ENCODE peak calls at places on chromosome 13, in seven cellular contexts. J is pancreas; M is tibial artery; B is lower leg skin; F is thoracic aorta; A is CD8-positive, alpha-beta T cell; Z is bronchial epithelial cell. Q is an unnamed sample.

GRCh38 chr13:30880756-30881155 is 25.3 kb upstream of the MEDAG start:
- DNase-seq in Z (peak), J (no peak), M (peak), F (no peak), A (no peak), B (peak), Q (peak)

GRCh38 chr13:95155093-95155492 is 146.2 kb downstream of the ABCC4 start:
- DNase-seq in Z (no peak), M (no peak), A (no peak), B (no peak), F (no peak), J (no peak), Q (no peak)

GRCh38 chr13:61286148-61286745 is 129.4 kb downstream of the PCDH20 start:
- DNase-seq in F (no peak), M (no peak), B (no peak), J (no peak), Z (peak), A (no peak), Q (no peak)

GRCh38 chr13:33249894-33250293 is 35.7 kb downstream of the STARD13 start:
- DNase-seq in Z (no peak), B (no peak), J (no peak), A (no peak), F (no peak), M (no peak), Q (no peak)

GRCh38 chr13:89940383-89940782 is 1407.1 kb upstream of the MIR17HG start:
- DNase-seq in Z (no peak), J (no peak), A (no peak), B (no peak), F (no peak), M (no peak), Q (no peak)

GRCh38 chr13:77980592-77980991 is 62.0 kb upstream of the EDNRB start:
- DNase-seq in A (no peak), F (no peak), J (no peak), M (no peak), B (peak), Z (no peak), Q (no peak)

GRCh38 chr13:28140433-28141125 is 2.2 kb downstream of the PAN3 start:
- DNase-seq in A (no peak), Z (peak), B (no peak), M (no peak), J (no peak), F (no peak), Q (no peak)

GRCh38 chr13:28320884-28321574 is 173.9 kb downstream of the FLT1 start:
- DNase-seq in Z (no peak), J (no peak), B (no peak), M (no peak), A (no peak), F (no peak), Q (no peak)

GRCh38 chr13:20285530-20285929 is 53.4 kb upstream of the GJB6 start:
- DNase-seq in F (no peak), M (no peak), Z (no peak), A (no peak), J (no peak), B (no peak), Q (no peak)

GRCh38 chr13:84352946-84353345 is 470.7 kb upstream of the SLITRK1 start:
- DNase-seq in J (no peak), B (no peak), F (no peak), Z (no peak), M (no peak), A (no peak), Q (no peak)

GRCh38 chr13:99617474-99618255 is 116.4 kb downstream of the TM9SF2 start:
- DNase-seq in F (no peak), M (peak), J (no peak), B (no peak), Z (no peak), A (peak), Q (no peak)

GRCh38 chr13:33487575-33488243 is 202.2 kb upstream of the STARD13 start:
- DNase-seq in F (no peak), J (no peak), M (no peak), Z (peak), A (no peak), B (no peak), Q (no peak)

GRCh38 chr13:80454245-80454644 is 113.3 kb upstream of the SPRY2 start:
- DNase-seq in F (no peak), B (no peak), J (no peak), Z (peak), A (no peak), M (no peak), Q (no peak)

GRCh38 chr13:43057653-43058317 is 34.4 kb downstream of the DNAJC15 start:
- DNase-seq in M (no peak), J (no peak), Z (no peak), A (peak), B (no peak), F (no peak), Q (no peak)

GRCh38 chr13:112904436-112904960 is 64.5 kb upstream of the MCF2L start:
- DNase-seq in Z (no peak), A (no peak), B (no peak), J (no peak), M (no peak), F (no peak), Q (no peak)

GRCh38 chr13:74715718-74716117 is 581.5 kb upstream of the KLF12 start:
- DNase-seq in M (no peak), F (no peak), B (no peak), A (no peak), J (no peak), Z (no peak), Q (no peak)

GRCh38 chr13:51278426-51279130 is 56.4 kb downstream of the FAM124A start:
- DNase-seq in A (no peak), M (no peak), B (no peak), F (no peak), J (no peak), Z (no peak), Q (no peak)

GRCh38 chr13:69020120-69020519 is 1087.5 kb upstream of the ATXN8OS start:
- DNase-seq in M (no peak), B (no peak), Z (no peak), F (no peak), A (no peak), J (no peak), Q (no peak)

GRCh38 chr13:33402975-33403374 is 117.4 kb upstream of the STARD13 start:
- DNase-seq in B (no peak), Z (no peak), F (no peak), M (no peak), A (no peak), J (no peak), Q (no peak)

GRCh38 chr13:33721719-33722118 is 96.2 kb upstream of the RFC3 start:
- DNase-seq in A (no peak), J (no peak), B (no peak), F (no peak), M (no peak), Z (peak), Q (no peak)

GRCh38 chr13:32645854-32646253 is 59.6 kb downstream of the PDS5B start:
- DNase-seq in M (no peak), Z (no peak), J (no peak), B (no peak), F (no peak), A (no peak), Q (no peak)

GRCh38 chr13:97194473-97194872 is 27.7 kb upstream of the MBNL2 start:
- DNase-seq in F (no peak), M (no peak), J (no peak), A (no peak), Z (peak), B (no peak), Q (no peak)

GRCh38 chr13:31625115-31625514 is 114.2 kb upstream of the RXFP2 start:
- DNase-seq in B (no peak), M (no peak), J (no peak), Z (no peak), F (no peak), A (no peak), Q (no peak)

GRCh38 chr13:54607421-54607820 is 1578.8 kb downstream of the OLFM4 start:
- DNase-seq in Z (no peak), J (no peak), A (no peak), F (no peak), M (no peak), B (no peak), Q (no peak)

GRCh38 chr13:27667946-27668345 is 46.3 kb downstream of the POLR1D start:
- DNase-seq in J (no peak), F (no peak), M (no peak), B (no peak), A (no peak), Z (no peak), Q (no peak)

GRCh38 chr13:65499251-65499650 is 1730.9 kb downstream of the PCDH9 start:
- DNase-seq in J (no peak), F (no peak), M (no peak), A (no peak), B (no peak), Z (no peak), Q (no peak)

GRCh38 chr13:38042771-38043170 is 173.2 kb upstream of the TRPC4 start:
- DNase-seq in A (no peak), Z (no peak), B (no peak), M (no peak), F (no peak), J (no peak), Q (no peak)

GRCh38 chr13:110047511-110047910 is 259.4 kb downstream of the COL4A1 start:
- DNase-seq in A (no peak), Z (peak), M (peak), J (peak), B (no peak), F (peak), Q (no peak)

GRCh38 chr13:110045202-110045601 is 258.8 kb upstream of the IRS2 start:
- DNase-seq in J (no peak), F (no peak), A (no peak), B (no peak), M (no peak), Z (no peak), Q (no peak)

GRCh38 chr13:110042253-110042652 is 255.9 kb upstream of the IRS2 start:
- DNase-seq in M (no peak), A (no peak), B (no peak), Z (no peak), J (no peak), F (no peak), Q (no peak)

GRCh38 chr13:110045919-110046318 is 259.5 kb upstream of the IRS2 start:
- DNase-seq in M (no peak), Z (no peak), J (no peak), B (no peak), A (no peak), F (no peak), Q (no peak)

GRCh38 chr13:110044521-110045200 is 258.3 kb upstream of the IRS2 start:
- DNase-seq in J (no peak), A (no peak), Z (no peak), M (no peak), B (no peak), F (no peak), Q (no peak)
- TF ChIP-seq CTCF in J (no peak), A (no peak), Z (no peak), M (no peak), B (no peak), F (no peak), Q (no peak)

GRCh38 chr13:108728370-108728769 is 99.0 kb downstream of the MYO16 start:
- DNase-seq in M (no peak), A (no peak), Z (no peak), F (no peak), J (no peak), B (no peak), Q (no peak)
- TF ChIP-seq CTCF in M (no peak), A (no peak), Z (no peak), F (no peak), J (no peak), B (no peak), Q (peak)

GRCh38 chr13:49865174-49865573 is 71.0 kb downstream of the SPRYD7 start:
- DNase-seq in A (no peak), F (no peak), M (no peak), J (no peak), Z (no peak), B (no peak), Q (no peak)

GRCh38 chr13:49858183-49858856 is 65.8 kb upstream of the KPNA3 start:
- DNase-seq in M (no peak), J (no peak), B (no peak), Z (peak), A (no peak), F (no peak), Q (peak)

GRCh38 chr13:49855930-49856329 is 63.4 kb upstream of the KPNA3 start:
- DNase-seq in A (no peak), M (no peak), Z (no peak), B (no peak), F (no peak), J (no peak), Q (no peak)

GRCh38 chr13:49859568-49859967 is 67.1 kb upstream of the KPNA3 start:
- DNase-seq in A (no peak), B (no peak), Z (peak), M (no peak), F (no peak), J (no peak), Q (no peak)
- TF ChIP-seq CTCF in A (no peak), B (no peak), Z (no peak), M (no peak), F (no peak), J (no peak), Q (no peak)

GRCh38 chr13:111632906-111633305 is 312.5 kb downstream of the TEX29 start:
- DNase-seq in B (no peak), F (no peak), Z (no peak), M (no peak), J (no peak), A (no peak), Q (peak)

GRCh38 chr13:111629016-111629415 is 308.6 kb downstream of the TEX29 start:
- DNase-seq in F (no peak), M (no peak), A (no peak), J (no peak), Z (no peak), B (no peak), Q (peak)

GRCh38 chr13:111629457-111629856 is 309.0 kb downstream of the TEX29 start:
- DNase-seq in Z (no peak), B (no peak), J (no peak), M (no peak), A (no peak), F (no peak), Q (peak)

GRCh38 chr13:111629933-111630332 is 309.5 kb downstream of the TEX29 start:
- DNase-seq in M (no peak), A (no peak), B (no peak), J (no peak), F (no peak), Z (no peak), Q (peak)

GRCh38 chr13:111630411-111630810 is 310.0 kb downstream of the TEX29 start:
- DNase-seq in B (no peak), F (no peak), A (no peak), Z (no peak), M (no peak), J (no peak), Q (peak)
- TF ChIP-seq CTCF in B (no peak), F (no peak), A (no peak), Z (no peak), M (no peak), J (no peak), Q (no peak)

GRCh38 chr13:21556051-21556450 is 47.9 kb downstream of the MICU2 start:
- DNase-seq in F (no peak), Z (no peak), A (no peak), J (no peak), M (no peak), B (no peak), Q (no peak)

GRCh38 chr13:21557995-21558394 is 46.0 kb downstream of the MICU2 start:
- DNase-seq in Z (peak), A (no peak), J (no peak), M (no peak), F (no peak), B (no peak), Q (no peak)
- TF ChIP-seq CTCF in Z (peak), A (peak), J (no peak), M (no peak), F (no peak), B (no peak), Q (peak)

GRCh38 chr13:36337938-36338337 is 8.3 kb downstream of the SPART start:
- DNase-seq in A (no peak), J (no peak), F (no peak), Z (no peak), M (no peak), B (no peak), Q (no peak)
- TF ChIP-seq CTCF in A (no peak), J (no peak), F (no peak), Z (no peak), M (no peak), B (no peak), Q (no peak)

GRCh38 chr13:44749906-44750305 is 173.8 kb upstream of the TSC22D1 start:
- DNase-seq in Z (no peak), A (no peak), J (no peak), B (no peak), M (no peak), F (no peak), Q (no peak)
- TF ChIP-seq CTCF in Z (no peak), A (no peak), J (no peak), B (no peak), M (no peak), F (no peak), Q (no peak)

Q was measured in osteocyte.